ENCODE peak calls at places on chromosomes 4 and X, in nine cellular contexts. H is Peyer's patch; P is CD8-positive, alpha-beta memory T cell; E is WERI-Rb-1; L is breast epithelium; Q is IMR-90; C is AG04450; U is OCI-LY7; Z is endodermal cell. T is an unnamed sample.

GRCh38 chr4:78165758-78166157 is 108.6 kb downstream of the FRAS1 start:
- DNase-seq in H (no peak), P (no peak), E (no peak), L (no peak), Q (no peak), C (no peak), U (no peak), Z (no peak), T (no peak)

GRCh38 chr4:174474457-174475075 is 47.7 kb downstream of the HPGD start:
- DNase-seq in H (no peak), P (no peak), E (no peak), L (no peak), Q (no peak), C (no peak), U (no peak), Z (peak; percentile 72), T (no peak)

GRCh38 chr4:140286503-140286902 is 86.9 kb upstream of the SCOC start:
- DNase-seq in H (no peak), P (no peak), E (no peak), L (no peak), Q (no peak), C (no peak), U (no peak), Z (no peak), T (peak; percentile 45)

GRCh38 chrX:121823406-121823805 is 776.0 kb downstream of the GLUD2 start:
- DNase-seq in H (no peak), P (no peak), E (no peak), L (no peak), Q (no peak), C (no peak), U (no peak), Z (no peak), T (no peak)

GRCh38 chrX:24876782-24877315 is 138.9 kb downstream of the ARX start:
- DNase-seq in H (no peak), P (no peak), E (no peak), L (no peak), Q (no peak), C (no peak), U (no peak), Z (no peak), T (no peak)

GRCh38 chr4:94341468-94341867 is 1.2 kb downstream of the HPGDS start:
- DNase-seq in H (no peak), P (no peak), E (no peak), L (no peak), Q (no peak), C (no peak), U (no peak), Z (no peak), T (no peak)

GRCh38 chr4:58514299-58514698 is 1404.1 kb upstream of the IGFBP7 start:
- DNase-seq in H (no peak), P (no peak), E (no peak), L (no peak), Q (no peak), C (no peak), U (no peak), Z (no peak), T (no peak)

GRCh38 chr4:101972791-101973190 is 182.3 kb downstream of the BANK1 start:
- DNase-seq in H (no peak), P (no peak), E (no peak), L (no peak), Q (no peak), C (no peak), U (no peak), Z (no peak), T (no peak)

GRCh38 chrX:64842492-64842891 is 133.8 kb downstream of the ZC4H2 start:
- DNase-seq in H (peak; percentile 49), P (no peak), E (no peak), L (no peak), Q (no peak), C (no peak), U (peak; percentile 91), Z (no peak), T (no peak)

GRCh38 chrX:1493877-1494510 is 41.3 kb upstream of the ASMTL start:
- DNase-seq in H (peak; percentile 75), P (peak; percentile 23), E (no peak), L (no peak), Q (no peak), C (no peak), U (peak; percentile 88), Z (peak; percentile 68), T (no peak)

GRCh38 chr4:48346594-48346993 is 5.3 kb downstream of the SLAIN2 start:
- DNase-seq in H (no peak), P (no peak), E (no peak), L (no peak), Q (peak; percentile 51), C (no peak), U (no peak), Z (no peak), T (no peak)

GRCh38 chr4:26176621-26177121 is 144.1 kb upstream of the RBPJ start:
- DNase-seq in H (no peak), P (no peak), E (no peak), L (no peak), Q (peak; percentile 85), C (no peak), U (no peak), Z (no peak), T (no peak)

GRCh38 chr4:80361329-80361900 is 25.9 kb downstream of the CFAP299 start:
- DNase-seq in H (no peak), P (peak; percentile 12), E (no peak), L (no peak), Q (peak; percentile 41), C (no peak), U (peak; percentile 76), Z (no peak), T (no peak)

GRCh38 chr4:4555916-4556315 is 14.1 kb upstream of the STX18 start:
- DNase-seq in H (no peak), P (no peak), E (no peak), L (no peak), Q (peak; percentile 89), C (peak; percentile 55), U (no peak), Z (no peak), T (no peak)

GRCh38 chrX:70052895-70053615 is 3.3 kb upstream of the AWAT2 start:
- DNase-seq in H (no peak), P (no peak), E (no peak), L (no peak), Q (no peak), C (no peak), U (no peak), Z (no peak), T (no peak)

GRCh38 chr4:11805837-11806236 is 377.1 kb upstream of the HS3ST1 start:
- DNase-seq in H (no peak), P (no peak), E (no peak), L (no peak), Q (peak; percentile 1), C (no peak), U (peak; percentile 2), Z (no peak), T (no peak)

GRCh38 chr4:82906469-82906868 is 5.9 kb downstream of the THAP9 start:
- DNase-seq in H (no peak), P (no peak), E (no peak), L (no peak), Q (no peak), C (no peak), U (no peak), Z (no peak), T (no peak)

DNA sequence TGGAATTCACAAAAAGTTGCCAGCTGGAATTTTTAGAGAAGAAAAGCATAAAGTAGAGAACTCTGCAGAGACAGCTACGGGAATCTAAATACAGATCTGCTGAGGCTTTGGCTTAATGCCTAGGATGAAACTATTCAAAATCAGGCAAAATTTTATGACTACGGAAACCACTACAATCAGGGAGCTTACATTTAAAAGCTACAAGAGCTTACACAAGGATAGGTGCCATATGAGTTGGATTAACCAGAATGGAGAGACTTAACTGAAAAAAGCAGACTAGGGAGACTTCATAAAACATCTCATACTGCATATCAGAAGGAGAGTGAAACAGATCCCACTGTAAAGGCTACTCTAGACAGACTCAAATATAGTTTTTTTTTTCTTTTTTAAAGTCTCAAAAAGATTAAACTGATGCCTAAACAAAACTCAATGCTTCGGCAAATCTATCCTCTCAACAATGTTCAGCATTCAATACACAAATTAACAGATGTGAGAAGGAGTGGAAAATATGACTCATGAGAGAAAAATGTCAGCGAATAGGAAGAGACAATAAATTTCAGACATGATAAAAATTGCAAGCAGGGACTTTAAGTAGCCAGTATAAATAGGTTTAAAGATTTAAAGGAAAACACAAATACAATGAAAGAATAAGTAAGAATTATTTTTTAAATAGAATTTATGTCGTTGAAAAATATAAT is 586.0 kb downstream of the FSTL5 start:
- DNase-seq in H (no peak), P (no peak), E (no peak), L (no peak), Q (peak; percentile 33), C (peak; percentile 18), U (no peak), Z (no peak), T (no peak)
- H3K27ac ChIP-seq in H (no peak overlapping the region), P (no peak overlapping the region), E (no peak overlapping the region), L (no peak overlapping the region), Q (no peak overlapping the region), C (no peak overlapping the region), U (no peak overlapping the region), Z (no peak overlapping the region), T (no peak overlapping the region)

DNA sequence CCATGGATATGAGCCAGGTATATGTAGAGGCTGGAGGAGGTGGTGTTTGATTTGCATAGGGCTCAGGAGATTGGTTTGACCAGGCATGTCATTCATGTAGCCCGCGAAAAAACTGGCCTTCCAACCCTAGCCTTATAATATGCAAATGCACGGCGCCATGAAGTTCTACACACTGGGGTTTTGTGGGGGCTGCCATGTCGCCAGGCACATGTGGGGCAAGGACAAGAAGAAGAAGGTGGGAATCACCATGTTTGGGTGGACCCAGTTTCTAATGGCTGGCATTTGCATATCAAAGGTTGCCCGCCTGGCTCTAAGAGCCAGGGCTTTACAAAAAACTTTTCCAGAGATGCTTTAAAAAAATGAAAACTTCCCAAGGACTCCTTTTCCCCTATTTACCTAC is 1251.0 kb downstream of the PCDH18 start:
- DNase-seq in H (no peak), P (no peak), E (no peak), L (no peak), Q (no peak), C (no peak), U (no peak), Z (peak; percentile 44), T (no peak)
- H3K4me3 ChIP-seq in H (no peak overlapping the region), P (no peak overlapping the region), E (no peak overlapping the region), L (no peak overlapping the region), Q (no peak overlapping the region), C (no peak overlapping the region), U (no peak overlapping the region), Z (no peak overlapping the region), T (no peak overlapping the region)

DNA sequence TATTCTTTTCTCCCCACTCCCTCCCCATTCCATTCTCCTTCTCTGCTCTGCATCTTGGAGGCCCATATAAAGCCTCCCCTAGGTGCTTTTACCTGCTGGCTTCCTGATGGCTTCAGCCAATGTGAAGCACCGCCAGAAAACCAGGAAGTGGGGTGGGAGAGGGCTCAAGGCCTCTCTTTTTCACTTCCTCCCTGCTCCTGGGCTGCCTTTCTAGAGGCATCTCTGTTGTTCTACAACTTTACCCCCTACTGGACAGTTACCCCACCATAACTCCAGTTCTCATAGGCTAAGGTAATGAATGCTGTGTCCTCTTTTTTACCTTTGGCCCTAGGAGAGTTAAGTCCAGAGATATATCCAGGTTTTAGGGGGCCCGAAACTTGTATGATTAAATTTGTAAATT is 62.4 kb upstream of the PPARGC1A start:
- DNase-seq in H (no peak), P (no peak), E (no peak), L (no peak), Q (no peak), C (no peak), U (peak; percentile 31), Z (no peak), T (no peak)
- H3K27ac ChIP-seq in H (no peak overlapping the region), P (no peak overlapping the region), E (no peak overlapping the region), L (no peak overlapping the region), Q (no peak overlapping the region), C (no peak overlapping the region), U (no peak overlapping the region), Z (no peak overlapping the region), T (no peak overlapping the region)

GRCh38 chr4:121072836-121073362 is 564 bp upstream of the NDNF start:
- DNase-seq in H (no peak), P (peak; percentile 2), E (peak; percentile 42), L (no peak), Q (no peak), C (no peak), U (no peak), Z (peak; percentile 76), T (no peak)
- H3K4me3 ChIP-seq in H (no peak overlapping the region), P (peak overlapping the region; percentile 55), E (peak overlapping the region; percentile 96), L (peak overlapping the region; percentile 79), Q (peak overlapping the region; percentile 25), C (peak overlapping the region; percentile 46), U (no peak overlapping the region), Z (peak overlapping the region; percentile 84), T (peak overlapping the region; percentile 51)